ENCODE peak calls at places on chromosomes 11 and 22, in five cellular contexts. One of them, this sample, is unnamed.

GRCh38 chr11:69141742-69142141 is 14.0 kb upstream of the SMIM38 start:
- DNase-seq in HS-5: no peak
- DNase-seq in AG09309: no peak
- DNase-seq in fibroblast of the conjunctiva: no peak
- DNase-seq in MCF 10A: no peak
- DNase-seq in this sample: no peak

GRCh38 chr11:15258433-15259350 is 144.0 kb downstream of the INSC start:
- DNase-seq in HS-5: no peak
- DNase-seq in AG09309: no peak
- DNase-seq in MCF 10A: peak
- DNase-seq in fibroblast of the conjunctiva: peak
- DNase-seq in this sample: no peak

GRCh38 chr11:103528596-103528995 is 419.4 kb downstream of the DYNC2H1 start:
- DNase-seq in AG09309: no peak
- DNase-seq in MCF 10A: no peak
- DNase-seq in fibroblast of the conjunctiva: no peak
- DNase-seq in HS-5: no peak
- DNase-seq in this sample: no peak

GRCh38 chr11:3223932-3224729 is 5.5 kb upstream of the MRGPRG start:
- DNase-seq in fibroblast of the conjunctiva: no peak
- DNase-seq in MCF 10A: no peak
- DNase-seq in AG09309: no peak
- DNase-seq in HS-5: no peak
- DNase-seq in this sample: no peak

GRCh38 chr11:4704054-4704789 is at the start of gene MMP26:
- DNase-seq in fibroblast of the conjunctiva: no peak
- DNase-seq in AG09309: no peak
- DNase-seq in MCF 10A: no peak
- DNase-seq in HS-5: no peak
- DNase-seq in this sample: no peak

GRCh38 chr11:74018331-74019005 is 9.6 kb upstream of the UCP3 start:
- DNase-seq in HS-5: no peak
- DNase-seq in AG09309: peak
- DNase-seq in fibroblast of the conjunctiva: peak
- DNase-seq in MCF 10A: peak
- DNase-seq in this sample: no peak

GRCh38 chr11:128210148-128210940 is 377.0 kb downstream of the ETS1 start:
- DNase-seq in AG09309: peak
- DNase-seq in fibroblast of the conjunctiva: peak
- DNase-seq in MCF 10A: peak
- DNase-seq in HS-5: peak
- DNase-seq in this sample: peak

GRCh38 chr22:47810505-47811500 is 1048.4 kb downstream of the TBC1D22A start:
- DNase-seq in AG09309: no peak
- DNase-seq in fibroblast of the conjunctiva: no peak
- DNase-seq in HS-5: no peak
- DNase-seq in MCF 10A: no peak
- DNase-seq in this sample: no peak

GRCh38 chr11:61083601-61084147 is 18.6 kb upstream of the CD5 start:
- DNase-seq in fibroblast of the conjunctiva: no peak
- DNase-seq in MCF 10A: no peak
- DNase-seq in AG09309: no peak
- DNase-seq in HS-5: no peak
- DNase-seq in this sample: no peak

GRCh38 chr11:57131080-57131790 is 50.5 kb upstream of the LRRC55 start:
- DNase-seq in AG09309: no peak
- DNase-seq in HS-5: no peak
- DNase-seq in MCF 10A: peak
- DNase-seq in fibroblast of the conjunctiva: no peak
- DNase-seq in this sample: no peak

GRCh38 chr11:103897156-103897555 is 139.3 kb upstream of the DDI1 start:
- DNase-seq in MCF 10A: no peak
- DNase-seq in HS-5: no peak
- DNase-seq in AG09309: no peak
- DNase-seq in fibroblast of the conjunctiva: no peak
- DNase-seq in this sample: no peak

GRCh38 chr11:65662802-65663633 is at the start of gene RELA:
- DNase-seq in fibroblast of the conjunctiva: peak
- DNase-seq in MCF 10A: peak
- DNase-seq in AG09309: peak
- DNase-seq in HS-5: peak
- DNase-seq in this sample: peak

GRCh38 chr22:49664371-49664881 is 163.2 kb downstream of the BRD1 start:
- DNase-seq in HS-5: no peak
- DNase-seq in fibroblast of the conjunctiva: no peak
- DNase-seq in AG09309: no peak
- DNase-seq in MCF 10A: no peak
- DNase-seq in this sample: no peak

GRCh38 chr11:44916797-44917196 is 33.9 kb downstream of the TP53I11 start:
- DNase-seq in fibroblast of the conjunctiva: no peak
- DNase-seq in MCF 10A: no peak
- DNase-seq in AG09309: no peak
- DNase-seq in HS-5: no peak
- DNase-seq in this sample: no peak

This sample was measured in BJ.